ENCODE peak calls at places on chromosomes 2 and 18, in ten cellular contexts. B is GM23338, Y is transverse colon, K is HAP-1, E is psoas muscle, C is pancreas, I is ascending aorta, L is fibroblast of lung, O is heart left ventricle, R is aorta. Z is an unnamed sample. For H3K4me1 and H3K27me3, the result is how much of the 10 kb centered on the place peaks cover.

GRCh38 chr18:78984941-78985784 is 5.5 kb downstream of the SALL3 start:
- DNase-seq in O (no peak), K (peak), L (no peak), E (no peak), B (peak), R (no peak), I (no peak), Y (no peak), C (no peak), Z (no peak)

GRCh38 chr18:47611649-47612048 is 318.8 kb downstream of the SMAD2 start:
- DNase-seq in I (no peak), Y (no peak), E (no peak), O (no peak), K (no peak), L (no peak), B (no peak), R (no peak), C (no peak), Z (no peak)

GRCh38 chr2:126913881-126914495 is 15.3 kb downstream of the TEX51 start:
- DNase-seq in L (no peak), Y (no peak), R (no peak), B (no peak), O (no peak), C (no peak), K (no peak), I (no peak), E (no peak), Z (no peak)

GRCh38 chr18:49690307-49690706 is 123.0 kb downstream of the ACAA2 start:
- DNase-seq in B (no peak), C (no peak), K (no peak), L (peak), I (no peak), E (no peak), Y (no peak), R (no peak), O (no peak), Z (peak)

GRCh38 chr2:45337396-45337795 is 273.7 kb downstream of the SRBD1 start:
- DNase-seq in K (no peak), C (no peak), E (no peak), L (peak), I (no peak), Y (no peak), R (no peak), B (no peak), O (no peak), Z (no peak)

GRCh38 chr2:241799522-241800197 is 9.3 kb upstream of the NEU4 start:
- DNase-seq in Y (peak), L (no peak), K (no peak), R (peak), B (no peak), O (peak), E (peak), C (peak), I (no peak), Z (no peak)

GRCh38 chr2:136238552-136239346 is 120.8 kb upstream of the CXCR4 start:
- DNase-seq in B (no peak), I (no peak), C (no peak), Y (no peak), R (peak), E (no peak), L (peak), O (no peak), K (no peak), Z (no peak)

GRCh38 chr18:52617931-52618330 is 277.9 kb downstream of the DCC start:
- DNase-seq in R (no peak), I (no peak), E (no peak), O (no peak), B (no peak), C (no peak), K (no peak), Y (no peak), L (no peak), Z (peak)

GRCh38 chr18:58097127-58097906 is 53.3 kb downstream of the NEDD4L start:
- DNase-seq in L (no peak), O (no peak), I (no peak), C (no peak), Y (no peak), E (no peak), K (no peak), R (no peak), B (no peak), Z (no peak)

GRCh38 chr18:54052259-54052658 is 172.2 kb downstream of the MBD2 start:
- DNase-seq in O (no peak), Y (no peak), C (no peak), K (no peak), I (no peak), L (no peak), E (no peak), B (no peak), R (no peak), Z (peak)

GRCh38 chr2:156956161-156956560 is 301.3 kb upstream of the GALNT5 start:
- DNase-seq in K (no peak), R (no peak), B (no peak), E (no peak), I (no peak), C (no peak), Y (no peak), L (no peak), O (no peak), Z (peak)

GRCh38 chr2:128358941-128359731 is 40.5 kb upstream of the HS6ST1 start:
- DNase-seq in L (no peak), B (no peak), C (peak), O (peak), R (no peak), K (no peak), I (no peak), E (peak), Y (no peak), Z (no peak)

GRCh38 chr2:45303417-45304202 is 294.4 kb upstream of the SIX2 start:
- DNase-seq in L (no peak), I (no peak), K (no peak), C (no peak), O (no peak), Y (no peak), R (no peak), E (no peak), B (no peak), Z (no peak)

DNA sequence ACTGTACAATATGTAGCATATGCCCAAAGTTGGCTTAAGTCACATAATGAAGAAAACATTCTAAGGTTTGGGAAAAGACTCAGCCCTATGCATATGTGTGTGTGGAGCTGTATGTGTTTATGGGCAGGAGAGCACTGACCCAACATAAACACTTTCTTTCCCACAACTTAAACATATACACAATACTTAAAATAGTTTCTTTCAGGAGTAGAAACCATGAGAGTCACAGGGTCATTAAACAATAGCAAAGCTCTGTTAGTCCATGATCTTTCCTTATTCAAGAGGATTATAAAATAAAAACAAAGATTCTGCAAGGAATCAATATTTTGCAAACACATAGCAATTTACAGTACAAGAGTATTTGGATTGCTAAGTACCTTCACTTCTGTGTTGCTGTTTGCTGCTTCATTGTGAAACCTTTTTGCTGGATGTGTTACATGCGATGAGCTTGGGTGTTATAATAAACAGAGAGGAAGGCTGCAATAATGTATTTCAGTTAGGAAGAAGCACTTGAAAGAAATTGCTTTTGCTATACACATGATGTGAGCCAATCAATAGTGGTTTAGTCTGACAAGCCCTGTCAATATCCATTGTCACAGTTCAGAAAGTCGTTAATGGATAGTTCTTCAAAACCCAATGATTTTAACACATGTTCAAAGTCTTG is 347.3 kb downstream of the ARHGAP15 start:
- DNase-seq in K (no peak), E (no peak), I (no peak), Y (no peak), O (no peak), R (no peak), L (peak), B (no peak), C (no peak), Z (no peak)
- H3K4me1 ChIP-seq in K (under half), E (under half), I (under half), Y (under half), O (under half), R (under half), L (under half), B (under half), C (under half), Z (under half)

GRCh38 chr2:132725134-132725533 is 55.1 kb upstream of the LYPD1 start:
- DNase-seq in I (no peak), C (no peak), K (no peak), R (no peak), E (no peak), Y (no peak), B (no peak), O (no peak), L (no peak), Z (no peak)
- H3K27me3 ChIP-seq in I (under half), C (under half), K (under half), R (under half), E (under half), Y (under half), B (under half), O (under half), L (under half), Z (under half)

DNA sequence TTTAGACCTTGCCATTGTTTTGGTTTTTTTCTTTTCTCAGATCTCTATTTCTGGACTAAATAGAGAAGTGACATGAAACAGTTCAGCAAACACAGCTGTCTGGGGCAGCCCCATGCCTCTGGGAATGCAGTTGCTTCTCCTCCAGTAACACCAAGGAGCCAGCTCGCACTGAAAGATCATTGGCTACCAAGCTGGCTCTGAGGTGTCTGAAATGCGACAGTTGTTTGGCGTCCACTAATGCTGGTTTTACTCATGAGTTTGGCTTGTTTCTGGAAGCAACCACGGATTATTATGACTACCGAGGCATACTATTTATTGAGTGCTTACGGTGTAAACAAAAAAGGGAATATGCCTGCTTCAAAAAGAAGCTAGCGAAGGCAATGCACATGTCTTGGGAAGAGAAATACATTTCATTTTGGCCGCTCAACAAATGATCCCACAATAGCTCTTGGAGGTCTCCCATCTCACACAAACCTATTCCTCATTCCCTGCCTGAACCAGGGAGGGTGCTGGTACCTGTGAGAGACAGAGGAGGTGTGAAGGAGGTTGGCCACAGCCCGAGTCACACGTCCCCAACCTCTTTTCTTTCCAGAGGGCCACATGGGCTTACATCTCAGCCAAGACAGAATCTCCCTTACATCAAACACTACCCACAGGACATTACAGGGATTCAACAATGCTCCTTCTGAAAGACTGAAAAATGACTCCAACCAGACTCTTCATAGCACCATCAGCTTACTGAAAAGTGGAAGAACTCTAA is 37.5 kb upstream of the NEB start:
- DNase-seq in B (no peak), L (peak), E (peak), O (no peak), R (peak), Y (peak), C (no peak), I (no peak), K (no peak), Z (no peak)
- H3K4me1 ChIP-seq in B (under half), L (under half), E (half or more), O (under half), R (under half), Y (under half), C (under half), I (under half), K (under half), Z (under half)

DNA sequence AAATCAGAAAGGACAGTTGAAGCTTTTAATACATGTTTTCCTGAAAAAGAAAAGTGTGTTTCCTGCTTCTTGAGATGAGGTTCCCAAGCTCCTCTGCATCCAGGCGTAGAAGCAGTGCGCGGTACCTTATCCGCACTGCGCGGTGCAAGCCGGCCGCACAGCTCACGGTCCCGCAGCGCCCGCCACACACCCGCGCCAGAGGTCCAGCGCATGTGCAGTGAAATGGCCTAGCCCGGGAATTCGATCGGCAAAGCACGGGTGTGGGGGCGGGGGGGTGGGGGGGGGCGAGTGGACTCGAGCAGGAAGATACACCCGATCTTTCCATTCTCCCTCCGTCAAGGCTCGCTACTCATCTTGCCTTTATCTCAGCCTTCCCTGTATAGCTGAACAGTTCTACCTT is 10.1 kb downstream of the HOXD8 start:
- DNase-seq in C (no peak), O (no peak), R (no peak), L (no peak), K (no peak), I (no peak), Y (no peak), E (no peak), B (no peak), Z (no peak)
- H3K27me3 ChIP-seq in C (under half), O (under half), R (under half), L (half or more), K (under half), I (under half), Y (under half), E (under half), B (half or more), Z (under half)

DNA sequence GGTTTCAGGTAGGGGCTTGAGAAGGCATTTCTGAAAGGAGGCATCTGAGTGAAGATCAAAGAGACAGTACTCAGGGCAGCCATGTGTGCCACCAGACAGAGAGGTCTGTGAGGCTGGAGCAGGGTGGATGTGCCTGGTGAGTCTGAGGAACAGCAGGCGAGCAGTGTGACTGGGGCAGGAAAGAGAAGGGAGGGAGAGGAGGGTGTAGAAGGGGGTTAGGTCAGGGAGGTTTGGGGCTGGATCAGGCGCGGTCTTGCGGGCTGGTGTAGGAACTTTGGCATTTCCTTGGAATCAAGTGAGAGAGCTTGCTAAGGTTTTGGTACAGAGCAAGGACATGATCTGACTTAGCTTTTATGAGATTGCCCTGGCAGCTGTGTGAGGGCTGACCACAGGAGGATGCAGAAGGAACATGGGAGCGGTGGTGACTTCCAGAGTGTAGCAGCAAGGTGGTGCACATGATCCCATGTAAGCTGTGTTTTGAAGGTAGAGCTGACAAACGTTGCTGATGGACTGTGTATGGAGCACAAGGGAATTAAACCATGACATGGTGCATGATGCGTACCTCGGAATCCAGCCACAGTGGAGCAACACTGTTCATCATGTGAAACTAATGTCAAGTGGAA is 13.9 kb downstream of the RAB31 start:
- DNase-seq in E (no peak), Y (no peak), K (no peak), L (no peak), I (no peak), O (no peak), C (no peak), R (no peak), B (no peak), Z (no peak)
- H3K4me1 ChIP-seq in E (under half), Y (under half), K (under half), L (under half), I (under half), O (under half), C (under half), R (under half), B (under half), Z (under half)

GRCh38 chr2:219443697-219444023 is 9.0 kb downstream of the SPEG start:
- DNase-seq in K (no peak), I (no peak), Y (no peak), R (no peak), B (no peak), O (no peak), E (peak), L (no peak), C (no peak), Z (no peak)

GRCh38 chr2:219446101-219446504 is 11.5 kb downstream of the SPEG start:
- DNase-seq in L (peak), I (peak), E (peak), Y (no peak), B (peak), C (no peak), R (peak), K (peak), O (peak), Z (no peak)

GRCh38 chr2:219445220-219445631 is 10.6 kb downstream of the SPEG start:
- DNase-seq in B (no peak), O (peak), E (no peak), R (no peak), L (no peak), Y (no peak), K (no peak), I (no peak), C (no peak), Z (no peak)

GRCh38 chr2:219443016-219443696 is 8.5 kb downstream of the SPEG start:
- DNase-seq in Y (no peak), I (no peak), B (no peak), C (no peak), O (peak), R (no peak), E (peak), K (no peak), L (no peak), Z (no peak)

DNA sequence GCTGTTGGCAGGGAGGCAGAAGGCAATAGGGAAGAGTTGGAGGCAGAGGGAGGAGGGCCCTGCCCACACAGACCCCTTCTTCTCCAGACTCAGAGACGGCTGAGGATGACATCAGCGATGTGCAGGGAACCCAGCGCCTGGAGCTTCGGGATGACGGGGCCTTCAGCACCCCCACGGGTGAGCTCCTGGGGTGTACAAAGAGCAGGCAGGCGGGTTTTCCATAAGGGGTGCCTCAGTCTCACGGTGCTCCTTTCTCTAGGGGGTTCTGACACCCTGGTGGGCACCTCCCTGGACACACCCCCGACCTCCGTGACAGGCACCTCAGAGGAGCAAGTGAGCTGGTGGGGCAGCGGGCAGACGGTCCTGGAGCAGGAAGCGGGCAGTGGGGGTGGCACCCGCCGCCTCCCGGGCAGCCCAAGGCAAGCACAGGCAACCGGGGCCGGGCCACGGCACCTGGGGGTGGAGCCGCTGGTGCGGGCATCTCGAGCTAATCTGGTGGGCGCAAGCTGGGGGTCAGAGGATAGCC is 10.0 kb downstream of the SPEG start:
- DNase-seq in O (peak), L (no peak), K (no peak), E (peak), R (no peak), B (no peak), I (no peak), Y (no peak), C (no peak), Z (no peak)
- H3K27me3 ChIP-seq in O (under half), L (under half), K (under half), E (under half), R (under half), B (half or more), I (under half), Y (half or more), C (under half), Z (under half)

GRCh38 chr2:232865165-232865564 is 4.9 kb upstream of the SNORC start:
- DNase-seq in E (no peak), K (no peak), R (no peak), I (no peak), B (no peak), O (no peak), Y (no peak), C (no peak), L (no peak), Z (no peak)
- H3K4me1 ChIP-seq in E (under half), K (under half), R (under half), I (under half), B (under half), O (under half), Y (under half), C (under half), L (under half), Z (under half)